ENCODE peak calls at places on chromosome 14, in six cellular contexts. Y is NCI-H1694 treated with DMSO at 0.1 percent for 48 hours, B is H54, H is HTR-8/SVneo, E is lower lobe of right lung, K is left kidney. S is an unnamed sample.

GRCh38 chr14:75374911-75375310 is 52.9 kb upstream of the JDP2 start:
- DNase-seq in Y (no peak), B (no peak), H (no peak), E (no peak), K (no peak), S (no peak)

GRCh38 chr14:90567991-90568390 is 171.2 kb downstream of the CALM1 start:
- DNase-seq in Y (no peak), B (no peak), H (no peak), E (no peak), K (no peak), S (no peak)

GRCh38 chr14:93332032-93332852 is 594 bp downstream of the BTBD7 start:
- DNase-seq in Y (peak; percentile 24), B (peak; percentile 43), H (peak; percentile 31), E (peak; percentile 78), K (peak; percentile 89), S (peak; percentile 21)

GRCh38 chr14:68250950-68251765 is 431.6 kb downstream of the RAD51B start:
- DNase-seq in Y (no peak), B (no peak), H (no peak), E (no peak), K (peak; percentile 80), S (no peak)

GRCh38 chr14:22268875-22269274 is 320.1 kb downstream of the DAD1 start:
- DNase-seq in Y (no peak), B (no peak), H (no peak), E (no peak), K (peak; percentile 22), S (peak; percentile 8)

GRCh38 chr14:50501642-50502041 is 30.7 kb downstream of the MAP4K5 start:
- DNase-seq in Y (no peak), B (no peak), H (peak; percentile 34), E (no peak), K (no peak), S (no peak)

GRCh38 chr14:55274760-55275159 is 3.5 kb downstream of the FBXO34 start:
- DNase-seq in Y (no peak), B (no peak), H (no peak), E (no peak), K (no peak), S (no peak)

GRCh38 chr14:59679872-59680271 is 103.3 kb upstream of the CCDC175 start:
- DNase-seq in Y (no peak), B (no peak), H (no peak), E (no peak), K (peak; percentile 57), S (no peak)

GRCh38 chr14:71442503-71442902 is 489.7 kb upstream of the RGS6 start:
- DNase-seq in Y (no peak), B (no peak), H (no peak), E (no peak), K (no peak), S (no peak)

GRCh38 chr14:92039073-92039719 is 663 bp downstream of the TRIP11 start:
- DNase-seq in Y (peak; percentile 76), B (peak; percentile 50), H (peak; percentile 85), E (no peak), K (peak; percentile 94), S (peak; percentile 24)

GRCh38 chr14:89771251-89771650 is 183.3 kb downstream of the EFCAB11 start:
- DNase-seq in Y (no peak), B (no peak), H (no peak), E (no peak), K (peak; percentile 28), S (no peak)

GRCh38 chr14:60106341-60106740 is 14.6 kb downstream of the PCNX4 start:
- DNase-seq in Y (no peak), B (no peak), H (no peak), E (no peak), K (no peak), S (no peak)

GRCh38 chr14:96167224-96168148 is 37.2 kb upstream of the BDKRB2 start:
- DNase-seq in Y (no peak), B (peak; percentile 78), H (peak; percentile 77), E (no peak), K (no peak), S (no peak)

GRCh38 chr14:37652042-37652441 is 56.6 kb downstream of the TTC6 start:
- DNase-seq in Y (no peak), B (no peak), H (no peak), E (no peak), K (no peak), S (no peak)

GRCh38 chr14:61562321-61563161 is 132.8 kb upstream of the HIF1A start:
- DNase-seq in Y (no peak), B (peak; percentile 77), H (peak; percentile 100), E (no peak), K (peak; percentile 59), S (peak; percentile 75)

GRCh38 chr14:52175982-52176502 is 91.5 kb upstream of the PTGDR start:
- DNase-seq in Y (no peak), B (no peak), H (no peak), E (no peak), K (no peak), S (no peak)

GRCh38 chr14:65352964-65353530 is 59.5 kb upstream of the FUT8 start:
- DNase-seq in Y (no peak), B (peak; percentile 69), H (peak; percentile 87), E (no peak), K (no peak), S (no peak)

GRCh38 chr14:61290686-61291085 is 9.5 kb upstream of the TMEM30B start:
- DNase-seq in Y (peak; percentile 31), B (no peak), H (no peak), E (no peak), K (no peak), S (no peak)

GRCh38 chr14:28608438-28608837 is 158.1 kb upstream of the FOXG1 start:
- DNase-seq in Y (no peak), B (no peak), H (no peak), E (no peak), K (no peak), S (no peak)

GRCh38 chr14:72535485-72535884 is 358.4 kb downstream of the DPF3 start:
- DNase-seq in Y (no peak), B (no peak), H (no peak), E (no peak), K (no peak), S (no peak)

GRCh38 chr14:56782701-56783100 is 27.6 kb downstream of the OTX2 start:
- DNase-seq in Y (no peak), B (no peak), H (no peak), E (no peak), K (no peak), S (no peak)

GRCh38 chr14:75972729-75973480 is 8.9 kb downstream of the TGFB3 start:
- DNase-seq in Y (peak; percentile 96), B (no peak), H (no peak), E (no peak), K (peak; percentile 35), S (no peak)

GRCh38 chr14:22977684-22978486 is 4.5 kb downstream of the AJUBA start:
- DNase-seq in Y (peak; percentile 40), B (peak; percentile 83), H (peak; percentile 82), E (peak; percentile 82), K (peak; percentile 93), S (peak; percentile 55)

GRCh38 chr14:89367449-89368120 is 49.4 kb downstream of the FOXN3 start:
- DNase-seq in Y (no peak), B (no peak), H (no peak), E (no peak), K (no peak), S (no peak)

S was measured in NCI-H460.